ENCODE peak calls at places on chromosome 2, in six cellular contexts. R, E, X, F, H and L are unnamed samples.

GRCh38 chr2:173079141-173079540 is 3.5 kb downstream of the MAP3K20 start:
- DNase-seq in R (no peak), E (no peak), X (no peak), F (no peak), H (no peak), L (no peak)

GRCh38 chr2:184302506-184302905 is 295.8 kb upstream of the ZNF804A start:
- DNase-seq in R (no peak), E (no peak), X (no peak), F (no peak), H (no peak), L (no peak)

GRCh38 chr2:230134496-230135073 is 65.9 kb upstream of the SLC16A14 start:
- DNase-seq in R (no peak), E (no peak), X (no peak), F (peak; percentile 90), H (no peak), L (peak; percentile 87)

GRCh38 chr2:174059178-174059874 is 94.2 kb upstream of the SP3 start:
- DNase-seq in R (no peak), E (no peak), X (no peak), F (peak; percentile 70), H (no peak), L (peak; percentile 72)

GRCh38 chr2:231190531-231191197 is 7.8 kb upstream of the ARMC9 start:
- DNase-seq in R (peak; percentile 77), E (peak; percentile 66), X (no peak), F (peak; percentile 28), H (peak; percentile 68), L (peak; percentile 43)

GRCh38 chr2:27133195-27133875 is 1.1 kb downstream of the PREB start:
- DNase-seq in R (peak; percentile 48), E (no peak), X (no peak), F (no peak), H (no peak), L (no peak)

GRCh38 chr2:152098798-152099654 is at the start of gene CACNB4:
- DNase-seq in R (peak; percentile 24), E (no peak), X (no peak), F (peak; percentile 1), H (peak; percentile 28), L (no peak)

GRCh38 chr2:156671706-156672105 is 235.5 kb downstream of the GPD2 start:
- DNase-seq in R (no peak), E (no peak), X (no peak), F (no peak), H (no peak), L (no peak)

GRCh38 chr2:101781326-101781725 is 83.8 kb downstream of the MAP4K4 start:
- DNase-seq in R (no peak), E (no peak), X (no peak), F (no peak), H (no peak), L (no peak)

GRCh38 chr2:138658187-138658894 is 121.8 kb downstream of the NXPH2 start:
- DNase-seq in R (no peak), E (no peak), X (no peak), F (no peak), H (no peak), L (no peak)
- TF ChIP-seq CTCF in R (no peak), E (no peak), X (no peak), F (no peak), H (no peak), L (no peak)

GRCh38 chr2:121019756-121020155 is 265.2 kb downstream of the TFCP2L1 start:
- DNase-seq in R (no peak), E (no peak), X (no peak), F (no peak), H (no peak), L (no peak)

GRCh38 chr2:121015971-121016485 is 269.0 kb downstream of the TFCP2L1 start:
- DNase-seq in R (no peak), E (no peak), X (no peak), F (no peak), H (no peak), L (no peak)

GRCh38 chr2:121017411-121017810 is 267.6 kb downstream of the TFCP2L1 start:
- DNase-seq in R (no peak), E (no peak), X (no peak), F (no peak), H (no peak), L (no peak)

GRCh38 chr2:121019073-121019472 is 265.9 kb downstream of the TFCP2L1 start:
- DNase-seq in R (no peak), E (no peak), X (no peak), F (no peak), H (no peak), L (no peak)

GRCh38 chr2:121018136-121019057 is 266.6 kb downstream of the TFCP2L1 start:
- DNase-seq in R (peak; percentile 20), E (no peak), X (no peak), F (peak; percentile 40), H (no peak), L (peak; percentile 49)
- H3K27me3 ChIP-seq in R (peaks cover 4% of the 10 kb centered on the region), E (no peaks in the 10 kb centered on the region), X (no peaks in the 10 kb centered on the region), F (no peaks in the 10 kb centered on the region), H (no peaks in the 10 kb centered on the region), L (peaks cover 7% of the 10 kb centered on the region)

GRCh38 chr2:196171946-196172345 is 568 bp upstream of the STK17B start:
- DNase-seq in R (no peak), E (no peak), X (no peak), F (no peak), H (no peak), L (peak; percentile 6)

GRCh38 chr2:196172976-196173375 is 1.6 kb upstream of the STK17B start:
- DNase-seq in R (no peak), E (no peak), X (no peak), F (no peak), H (no peak), L (no peak)

GRCh38 chr2:196170202-196170680 is 1.1 kb downstream of the STK17B start:
- DNase-seq in R (peak; percentile 26), E (peak; percentile 26), X (no peak), F (peak; percentile 66), H (peak; percentile 41), L (peak; percentile 64)

GRCh38 chr2:196170681-196171247 is 614 bp downstream of the STK17B start:
- DNase-seq in R (peak; percentile 26), E (no peak), X (no peak), F (peak; percentile 21), H (peak; percentile 25), L (peak; percentile 46)

DNA sequence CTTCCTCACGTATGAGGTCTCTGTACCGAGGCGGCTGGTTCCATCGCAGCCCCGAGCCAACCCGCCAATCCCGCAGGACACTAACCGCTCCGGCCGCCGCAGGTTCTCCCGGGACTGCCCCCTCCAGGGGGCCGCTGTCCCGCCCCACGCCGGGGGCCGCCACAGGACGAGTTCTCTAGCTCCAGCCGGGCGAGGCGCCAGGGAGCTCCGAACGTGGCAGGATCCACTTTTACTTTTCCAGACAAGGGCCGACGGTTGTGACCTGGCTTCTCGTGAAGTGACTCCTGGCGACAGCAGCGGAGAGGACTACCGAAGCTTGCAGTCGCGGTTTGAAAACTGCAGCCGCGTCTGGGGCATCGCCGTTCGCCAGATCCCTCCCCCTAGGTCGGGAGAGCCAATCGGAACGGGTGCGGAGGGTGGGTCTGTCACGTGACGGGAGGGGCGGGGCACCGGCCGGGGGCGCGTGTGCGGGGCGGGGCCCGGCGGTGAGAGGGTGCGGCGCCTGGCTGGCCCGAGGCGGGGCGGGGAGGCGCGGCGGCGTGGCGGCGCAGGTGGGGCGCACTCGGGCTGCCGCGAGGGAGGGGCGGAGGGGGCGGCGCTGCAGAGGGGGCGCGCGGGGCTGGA is at the start of gene STK17B:
- DNase-seq in R (peak; percentile 95), E (peak; percentile 93), X (peak; percentile 88), F (peak; percentile 88), H (peak; percentile 93), L (peak; percentile 83)
- TF ChIP-seq CTCF in R (no peak), E (no peak), X (no peak), F (peak; percentile 15), H (no peak), L (no peak)

GRCh38 chr2:1799174-1799573 is 54.9 kb upstream of the PXDN start:
- DNase-seq in R (no peak), E (no peak), X (no peak), F (no peak), H (no peak), L (no peak)
- H3K27me3 ChIP-seq in R (no peaks in the 10 kb centered on the region), E (no peaks in the 10 kb centered on the region), X (no peaks in the 10 kb centered on the region), F (no peaks in the 10 kb centered on the region), H (no peaks in the 10 kb centered on the region), L (no peaks in the 10 kb centered on the region)

GRCh38 chr2:207166349-207167128 is 791 bp upstream of the KLF7 start:
- DNase-seq in R (peak; percentile 87), E (peak; percentile 71), X (no peak), F (peak; percentile 77), H (peak; percentile 62), L (peak; percentile 67)
- TF ChIP-seq CTCF in R (peak; percentile 29), E (peak; percentile 57), X (no peak), F (peak; percentile 17), H (peak; percentile 61), L (no peak)

GRCh38 chr2:183185534-183185933 is 61.3 kb downstream of the NUP35 start:
- DNase-seq in R (peak; percentile 37), E (no peak), X (no peak), F (no peak), H (no peak), L (no peak)
- H3K27me3 ChIP-seq in R (no peaks in the 10 kb centered on the region), E (no peaks in the 10 kb centered on the region), X (no peaks in the 10 kb centered on the region), F (no peaks in the 10 kb centered on the region), H (no peaks in the 10 kb centered on the region), L (no peaks in the 10 kb centered on the region)

GRCh38 chr2:3604207-3604877 is 9.4 kb downstream of the COLEC11 start:
- DNase-seq in R (no peak), E (no peak), X (no peak), F (no peak), H (no peak), L (no peak)

GRCh38 chr2:3608373-3609278 is 13.7 kb downstream of the COLEC11 start:
- DNase-seq in R (no peak), E (no peak), X (no peak), F (no peak), H (no peak), L (no peak)

GRCh38 chr2:3606028-3606369 is 11.1 kb downstream of the COLEC11 start:
- DNase-seq in R (no peak), E (no peak), X (no peak), F (no peak), H (no peak), L (no peak)

GRCh38 chr2:3605013-3605961 is 10.4 kb downstream of the COLEC11 start:
- DNase-seq in R (peak; percentile 89), E (peak; percentile 30), X (peak; percentile 82), F (no peak), H (no peak), L (peak; percentile 3)

DNA sequence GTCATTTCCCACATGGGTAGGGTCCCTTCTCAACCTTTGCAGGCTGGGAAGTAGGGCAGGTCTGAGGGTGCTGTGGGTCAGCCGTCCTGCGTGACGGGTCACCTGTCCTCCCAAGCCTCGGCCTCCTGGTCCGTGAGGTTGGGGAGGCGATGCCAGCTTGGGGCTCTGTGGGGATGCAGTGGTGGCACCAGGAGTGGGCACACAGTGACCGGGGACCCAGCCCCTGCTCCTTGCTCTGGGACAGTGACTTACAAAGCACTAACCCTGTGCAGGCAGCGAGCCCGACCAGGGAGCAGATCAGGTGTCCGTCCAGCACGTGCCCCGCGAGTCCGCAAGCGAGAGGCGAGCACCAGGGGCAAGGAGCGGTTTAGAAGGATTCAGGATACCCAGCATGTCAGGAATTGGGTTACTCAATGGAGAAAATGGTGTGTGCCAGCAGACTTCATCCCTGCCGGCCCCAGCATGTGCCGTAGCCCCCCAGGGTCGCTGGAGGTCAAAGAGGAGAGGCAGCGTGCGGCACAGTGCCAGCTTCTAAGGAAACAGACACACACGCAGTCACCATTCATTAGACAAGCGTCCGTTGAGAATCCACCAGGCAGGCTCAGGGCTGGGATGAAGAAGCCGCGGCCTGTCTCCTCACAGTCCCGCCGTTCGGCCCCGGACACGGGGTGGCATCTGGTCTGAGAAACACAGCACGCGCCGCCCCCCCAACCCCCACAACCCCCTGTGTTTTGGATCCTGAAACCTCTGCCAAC is 11.6 kb downstream of the COLEC11 start:
- DNase-seq in R (no peak), E (no peak), X (no peak), F (no peak), H (no peak), L (no peak)
- TF ChIP-seq CTCF in R (no peak), E (no peak), X (no peak), F (no peak), H (no peak), L (no peak)